ENCODE peak calls at places on chromosomes 4 and X, in four cellular contexts. B is activated CD8-positive, alpha-beta T cell treated with anti-CD3 and anti-CD28 coated beads for 36 hours; K is lung; W is esophagus muscularis mucosa. H is an unnamed sample.

GRCh38 chr4:125639182-125639621 is 324.4 kb downstream of the FAT4 start:
- DNase-seq in B (no peak), K (no peak), W (no peak), H (no peak)

GRCh38 chr4:142036795-142037583 is 400.6 kb downstream of the IL15 start:
- DNase-seq in K (no peak), B (no peak), W (no peak), H (no peak)

GRCh38 chrX:17020371-17020770 is 73.9 kb downstream of the REPS2 start:
- DNase-seq in B (no peak), K (no peak), W (no peak), H (no peak)

GRCh38 chrX:109362101-109362500 is 119.8 kb downstream of the GUCY2F start:
- DNase-seq in B (no peak), W (no peak), K (no peak), H (no peak)

GRCh38 chrX:39836802-39837420 is 260.8 kb downstream of the BCOR start:
- DNase-seq in B (peak; percentile 22), W (no peak), K (no peak), H (no peak)

GRCh38 chr4:188976644-188977115 is 837.4 kb downstream of the TRIML1 start:
- DNase-seq in K (no peak), B (no peak), W (no peak), H (no peak)

GRCh38 chr4:26867914-26868684 is 7.5 kb downstream of the STIM2 start:
- DNase-seq in K (no peak), B (no peak), W (no peak), H (no peak)

GRCh38 chr4:122826596-122827257 is at the start of gene FGF2:
- DNase-seq in W (no peak), K (peak; percentile 39), B (peak; percentile 26), H (peak; percentile 54)

GRCh38 chr4:26326791-26327190 is 6.0 kb downstream of the RBPJ start:
- DNase-seq in K (no peak), B (no peak), W (no peak), H (no peak)

GRCh38 chrX:109716431-109717028 is 16.5 kb downstream of the ACSL4 start:
- DNase-seq in W (no peak), B (no peak), K (no peak), H (no peak)

GRCh38 chr4:142721187-142721586 is 124.9 kb downstream of the INPP4B start:
- DNase-seq in W (no peak), K (no peak), B (no peak), H (no peak)

GRCh38 chr4:144645102-144645469 is 870 bp upstream of the HHIP start:
- DNase-seq in W (no peak), B (no peak), K (peak; percentile 33), H (no peak)

GRCh38 chrX:34810364-34810763 is 132.2 kb upstream of the FAM47B start:
- DNase-seq in B (no peak), W (no peak), K (no peak), H (no peak)

GRCh38 chrX:80021611-80022010 is 7.1 kb downstream of the TBX22 start:
- DNase-seq in K (no peak), W (no peak), B (no peak), H (no peak)

GRCh38 chr4:25813705-25814104 is 49.1 kb downstream of the SEL1L3 start:
- DNase-seq in K (peak; percentile 64), W (no peak), B (no peak), H (no peak)

GRCh38 chr4:141771889-141772830 is 135.8 kb downstream of the IL15 start:
- DNase-seq in W (no peak), B (no peak), K (no peak), H (no peak)

GRCh38 chrX:34884693-34885277 is 57.8 kb upstream of the FAM47B start:
- DNase-seq in K (no peak), W (no peak), B (no peak), H (no peak)

GRCh38 chr4:48141048-48141447 is 7.0 kb upstream of the TXK start:
- DNase-seq in B (no peak), W (no peak), K (no peak), H (peak; percentile 41)

GRCh38 chr4:147924604-147925412 is 192.9 kb downstream of the ARHGAP10 start:
- DNase-seq in W (no peak), B (peak; percentile 14), K (no peak), H (peak; percentile 16)

GRCh38 chr4:20393486-20394100 is 141.9 kb downstream of the SLIT2 start:
- DNase-seq in W (no peak), K (no peak), B (no peak), H (no peak)

GRCh38 chrX:115344885-115345653 is 55.6 kb downstream of the LUZP4 start:
- DNase-seq in B (no peak), K (peak; percentile 89), W (peak; percentile 93), H (no peak)

GRCh38 chr4:158094413-158095110 is 78.3 kb downstream of the GASK1B start:
- DNase-seq in B (no peak), W (no peak), K (no peak), H (no peak)

GRCh38 chr4:105741548-105741947 is 33.0 kb downstream of the GSTCD start:
- DNase-seq in B (no peak), W (no peak), K (no peak), H (no peak)

GRCh38 chr4:187732524-187732923 is 263.0 kb upstream of the ZFP42 start:
- DNase-seq in W (no peak), B (no peak), K (no peak), H (no peak)

GRCh38 chrX:46737462-46737861 is 21.5 kb downstream of the SLC9A7 start:
- DNase-seq in W (no peak), K (no peak), B (no peak), H (no peak)

GRCh38 chr4:171847751-171848150 is 34.5 kb downstream of the GALNTL6 start:
- DNase-seq in K (no peak), W (no peak), B (no peak), H (no peak)

GRCh38 chrX:40167240-40168182 is 69.8 kb upstream of the BCOR start:
- DNase-seq in W (no peak), K (no peak), B (no peak), H (no peak)

DNA sequence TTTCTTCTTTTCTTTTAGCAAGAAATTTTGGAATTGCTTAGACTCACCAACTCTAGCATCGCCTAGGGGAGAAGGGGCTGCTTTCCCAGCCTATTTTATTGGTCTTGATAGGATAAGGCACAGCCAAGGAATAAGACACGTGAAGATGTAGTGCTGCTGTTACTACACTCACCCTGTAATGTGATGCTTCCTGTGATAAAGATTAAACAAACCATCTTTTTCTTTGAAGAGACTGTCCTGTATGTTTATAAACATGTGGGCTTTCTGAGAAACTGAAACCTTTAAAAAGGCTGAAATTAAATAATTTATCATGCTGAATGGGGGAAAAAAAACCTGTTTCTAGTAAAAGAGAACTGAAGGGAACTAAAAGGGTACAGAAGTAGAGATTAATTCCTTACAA is 13.2 kb downstream of the TAPT1 start:
- DNase-seq in W (no peak), K (no peak), B (no peak), H (no peak)
- TF ChIP-seq CTCF in W (no peak), K (no peak), B (no peak), H (no peak)

DNA sequence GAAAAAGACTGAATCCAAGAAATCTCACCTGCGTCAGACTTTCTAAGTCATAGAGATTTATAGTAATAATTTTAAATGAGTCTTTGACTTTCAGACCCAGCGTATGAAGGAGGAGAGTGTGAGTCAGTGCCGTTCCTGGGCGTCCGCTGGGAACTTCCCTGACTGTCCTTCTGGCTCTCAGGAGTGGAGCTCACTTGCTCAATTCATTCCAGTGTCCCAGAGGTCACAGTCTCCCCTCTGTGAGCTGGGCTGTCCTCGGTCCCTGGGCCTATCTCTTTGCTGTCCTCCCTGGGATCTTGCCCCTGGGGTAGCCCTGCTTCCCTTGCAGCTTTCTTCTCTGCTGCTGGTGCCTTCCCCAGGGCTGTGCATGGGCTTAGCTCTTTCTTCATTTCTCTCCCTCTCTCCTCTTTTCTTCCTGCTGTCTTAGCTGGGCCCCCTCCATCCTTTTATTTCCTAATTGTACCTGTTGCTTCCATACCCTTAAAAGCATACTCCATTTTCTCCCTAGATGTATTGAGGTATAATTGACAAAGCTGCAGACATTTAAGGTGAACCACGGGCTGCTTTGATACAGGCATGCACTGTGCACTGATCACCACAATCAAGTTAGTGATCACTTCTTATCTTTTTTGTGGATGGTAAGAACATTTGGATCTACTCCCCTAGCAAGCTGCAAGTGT is 11.6 kb downstream of the SORBS2 start:
- DNase-seq in B (no peak), W (peak; percentile 64), K (no peak), H (no peak)
- TF ChIP-seq CTCF in B (no peak), W (no peak), K (no peak), H (no peak)

DNA sequence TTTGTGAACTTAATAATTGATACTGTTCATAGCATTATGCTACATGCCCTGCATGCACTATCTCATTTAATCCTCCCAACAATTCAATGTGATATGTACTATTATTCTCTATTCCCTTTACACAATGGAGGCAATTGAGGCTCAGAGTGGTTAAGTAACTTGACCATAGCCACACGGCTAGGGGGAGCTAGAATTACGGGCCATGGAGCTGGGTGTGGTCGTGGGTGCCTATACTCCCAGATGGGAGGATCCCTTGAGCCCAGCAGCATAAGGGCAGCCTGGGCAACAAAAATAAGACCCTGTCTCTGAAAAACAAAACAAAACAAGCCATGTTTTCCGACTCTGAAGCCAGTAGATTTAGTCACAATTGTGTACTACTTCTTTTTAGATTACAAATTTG is 43.7 kb upstream of the PDGFRA start:
- DNase-seq in K (no peak), B (no peak), W (no peak), H (no peak)
- TF ChIP-seq CTCF in K (no peak), B (no peak), W (no peak), H (no peak)

GRCh38 chr4:99463566-99463965 is 28.4 kb upstream of the ADH7 start:
- DNase-seq in W (no peak), B (no peak), K (no peak), H (no peak)

GRCh38 chr4:99459546-99460042 is 24.5 kb upstream of the ADH7 start:
- DNase-seq in K (no peak), W (no peak), B (no peak), H (no peak)

GRCh38 chr4:99458911-99459447 is 23.8 kb upstream of the ADH7 start:
- DNase-seq in K (no peak), B (no peak), W (no peak), H (no peak)

GRCh38 chr4:99461623-99462401 is 26.7 kb upstream of the ADH7 start:
- DNase-seq in B (no peak), K (no peak), W (no peak), H (no peak)

GRCh38 chr4:99462875-99463464 is 27.8 kb upstream of the ADH7 start:
- DNase-seq in W (no peak), B (peak; percentile 63), K (peak; percentile 52), H (peak; percentile 60)
- TF ChIP-seq CTCF in W (peak; percentile 74), B (peak; percentile 83), K (peak; percentile 68), H (peak; percentile 69)